ENCODE peak calls at places on chromosomes 1 and 21, in four cellular contexts. One of them, this sample, is unnamed.
A peak's percentile ranks its signal among the peaks of the same experiment; 100 is the strongest.

GRCh38 chr1:185409763-185410528 is 92.9 kb upstream of the IVNS1ABP start:
- DNase-seq in prostate gland: no peak
- DNase-seq in uterus: no peak
- DNase-seq in NB4: no peak
- DNase-seq in this sample: no peak

GRCh38 chr1:159927887-159928431 is 2.7 kb upstream of the TAGLN2 start:
- DNase-seq in prostate gland: no peak
- DNase-seq in uterus: no peak
- DNase-seq in NB4: no peak
- DNase-seq in this sample: no peak

GRCh38 chr1:204883405-204883804 is 12.7 kb downstream of the NFASC start:
- DNase-seq in prostate gland: no peak
- DNase-seq in uterus: no peak
- DNase-seq in NB4: no peak
- DNase-seq in this sample: peak; percentile 31

GRCh38 chr1:8603220-8603616 is 214.2 kb downstream of the RERE start:
- DNase-seq in prostate gland: no peak
- DNase-seq in uterus: peak; percentile 31
- DNase-seq in NB4: no peak
- DNase-seq in this sample: no peak

GRCh38 chr1:8182034-8182761 is 135.7 kb upstream of the SLC45A1 start:
- DNase-seq in prostate gland: peak; percentile 82
- DNase-seq in uterus: no peak
- DNase-seq in NB4: no peak
- DNase-seq in this sample: no peak

GRCh38 chr1:150106331-150106730 is 38.8 kb downstream of the VPS45 start:
- DNase-seq in prostate gland: no peak
- DNase-seq in uterus: no peak
- DNase-seq in NB4: no peak
- DNase-seq in this sample: no peak

GRCh38 chr1:25245809-25246599 is 1.2 kb downstream of the RSRP1 start:
- DNase-seq in prostate gland: no peak
- DNase-seq in uterus: no peak
- DNase-seq in NB4: peak; percentile 34
- DNase-seq in this sample: no peak

GRCh38 chr1:167482184-167482583 is 36.1 kb downstream of the CD247 start:
- DNase-seq in prostate gland: no peak
- DNase-seq in uterus: no peak
- DNase-seq in NB4: no peak
- DNase-seq in this sample: no peak

GRCh38 chr1:112444269-112444668 is 48.3 kb downstream of the CTTNBP2NL start:
- DNase-seq in prostate gland: no peak
- DNase-seq in uterus: no peak
- DNase-seq in NB4: no peak
- DNase-seq in this sample: no peak

GRCh38 chr21:43211085-43212071 is 42.6 kb downstream of the CRYAA start:
- DNase-seq in prostate gland: peak; percentile 6
- DNase-seq in uterus: no peak
- DNase-seq in NB4: no peak
- DNase-seq in this sample: peak; percentile 92

GRCh38 chr1:203475012-203475981 is at the start of gene PRELP:
- DNase-seq in prostate gland: peak; percentile 57
- DNase-seq in uterus: peak; percentile 91
- DNase-seq in NB4: no peak
- DNase-seq in this sample: no peak
- TF ChIP-seq POLR2A in prostate gland: no peak
- TF ChIP-seq POLR2A in uterus: peak; percentile 56
- TF ChIP-seq POLR2A in NB4: no peak
- TF ChIP-seq POLR2A in this sample: no peak

GRCh38 chr1:151281225-151281968 is 702 bp upstream of the ZNF687 start:
- DNase-seq in prostate gland: peak; percentile 95
- DNase-seq in uterus: peak; percentile 98
- DNase-seq in NB4: peak; percentile 98
- DNase-seq in this sample: peak; percentile 92
- TF ChIP-seq POLR2A in prostate gland: peak; percentile 60
- TF ChIP-seq POLR2A in uterus: peak; percentile 84
- TF ChIP-seq POLR2A in NB4: peak; percentile 31
- TF ChIP-seq POLR2A in this sample: peak; percentile 49

GRCh38 chr1:156337888-156338179 is 258 bp downstream of the CCT3 start:
- DNase-seq in prostate gland: no peak
- DNase-seq in uterus: no peak
- DNase-seq in NB4: no peak
- DNase-seq in this sample: no peak

GRCh38 chr1:156337052-156337887 is 822 bp downstream of the CCT3 start:
- DNase-seq in prostate gland: no peak
- DNase-seq in uterus: no peak
- DNase-seq in NB4: no peak
- DNase-seq in this sample: no peak

GRCh38 chr1:156342556-156342955 is 4.2 kb downstream of the TSACC start:
- DNase-seq in prostate gland: no peak
- DNase-seq in uterus: no peak
- DNase-seq in NB4: no peak
- DNase-seq in this sample: no peak

GRCh38 chr1:156336242-156336641 is 1.9 kb downstream of the CCT3 start:
- DNase-seq in prostate gland: no peak
- DNase-seq in uterus: no peak
- DNase-seq in NB4: peak; percentile 50
- DNase-seq in this sample: no peak

DNA sequence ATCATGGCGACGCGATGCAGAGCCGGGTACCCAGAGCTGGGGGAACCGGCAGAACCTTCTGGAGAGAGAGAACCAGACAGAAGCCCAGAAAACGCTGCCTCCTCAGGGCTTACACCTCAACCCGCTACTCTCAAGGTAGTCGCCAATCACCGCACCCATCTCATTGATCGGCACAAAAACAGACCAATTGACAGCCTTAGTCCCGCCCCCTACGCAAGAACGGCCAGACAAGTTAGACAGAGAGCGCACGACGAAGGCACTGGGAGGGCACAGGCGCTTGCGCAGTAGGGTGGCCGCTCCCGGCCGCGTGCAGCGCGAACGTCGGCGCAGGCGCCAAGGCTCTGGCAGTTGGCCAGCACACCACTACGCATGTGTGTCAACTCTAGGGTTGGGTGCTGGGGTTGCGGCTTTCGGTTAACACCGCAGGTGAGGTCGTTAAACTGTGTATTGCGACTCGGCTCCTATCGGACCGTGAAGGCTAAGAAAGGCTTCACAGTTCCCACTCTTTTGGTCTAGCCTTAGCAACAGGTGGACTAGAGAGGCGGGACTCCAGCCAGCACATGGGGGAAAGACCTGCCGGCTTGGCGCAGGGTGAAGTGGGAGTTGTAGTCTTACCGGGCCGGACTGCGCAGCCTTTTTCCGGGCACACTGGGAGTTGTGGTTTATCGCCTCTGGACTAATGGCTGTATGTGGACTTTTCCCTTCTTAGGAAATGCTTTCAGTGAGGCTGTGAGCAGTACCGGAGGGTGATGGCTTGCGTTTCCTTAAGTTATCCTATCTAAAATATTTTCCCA is at the start of the genes CCT3 and TSACC:
- DNase-seq in prostate gland: peak; percentile 99
- DNase-seq in uterus: peak; percentile 99
- DNase-seq in NB4: peak; percentile 100
- DNase-seq in this sample: peak; percentile 99
- TF ChIP-seq POLR2A in prostate gland: peak; percentile 68
- TF ChIP-seq POLR2A in uterus: peak; percentile 8
- TF ChIP-seq POLR2A in NB4: peak; percentile 94
- TF ChIP-seq POLR2A in this sample: peak; percentile 78

DNA sequence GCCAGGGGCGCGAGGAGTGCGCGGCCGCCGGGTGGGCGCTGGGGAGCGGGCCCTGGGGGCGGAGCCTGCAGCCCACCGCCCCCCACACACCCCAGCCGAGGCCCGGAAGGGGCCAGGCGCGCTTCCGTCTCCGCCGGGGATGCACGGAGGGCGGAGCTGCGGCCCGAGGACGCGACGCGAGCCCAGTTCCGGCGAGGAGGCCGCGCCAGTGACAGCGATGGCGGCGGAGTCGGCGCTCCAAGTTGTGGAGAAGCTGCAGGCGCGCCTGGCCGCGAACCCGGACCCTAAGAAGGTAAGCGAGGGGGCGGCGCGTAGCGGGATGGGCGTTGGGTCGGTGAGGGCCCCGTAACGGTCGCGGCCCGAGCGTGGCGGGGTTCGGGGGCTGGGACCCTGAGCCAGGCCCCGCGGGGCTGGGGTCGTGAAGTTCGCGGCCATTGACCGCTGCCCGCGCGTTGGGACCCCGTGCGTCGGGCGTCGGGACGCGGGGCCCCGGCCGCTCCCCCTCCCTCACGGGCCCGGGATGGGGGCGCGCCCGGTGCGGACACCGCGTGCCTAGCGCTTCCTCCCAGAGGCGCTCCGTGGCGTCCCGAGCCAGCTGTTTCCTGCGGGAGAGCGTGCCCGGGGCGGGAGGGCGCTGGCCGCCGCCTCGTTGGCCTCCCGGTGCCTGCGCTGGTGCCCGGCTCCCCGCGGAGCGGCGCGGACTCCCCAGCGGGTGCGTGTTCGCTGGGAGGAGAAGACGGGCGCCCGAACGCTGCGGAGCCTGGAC is at the start of gene ELOA:
- DNase-seq in prostate gland: peak; percentile 57
- DNase-seq in uterus: peak; percentile 45
- DNase-seq in NB4: peak; percentile 87
- DNase-seq in this sample: peak; percentile 87
- TF ChIP-seq POLR2A in prostate gland: peak; percentile 64
- TF ChIP-seq POLR2A in uterus: peak; percentile 43
- TF ChIP-seq POLR2A in NB4: peak; percentile 79
- TF ChIP-seq POLR2A in this sample: peak; percentile 85

GRCh38 chr1:9826616-9827015 is 2.9 kb upstream of the CLSTN1 start:
- DNase-seq in prostate gland: no peak
- DNase-seq in uterus: no peak
- DNase-seq in NB4: no peak
- DNase-seq in this sample: no peak

GRCh38 chr1:9823943-9824701 is at the start of gene CLSTN1:
- DNase-seq in prostate gland: peak; percentile 90
- DNase-seq in uterus: peak; percentile 90
- DNase-seq in NB4: peak; percentile 87
- DNase-seq in this sample: peak; percentile 87

GRCh38 chr1:9826087-9826486 is 2.3 kb upstream of the CLSTN1 start:
- DNase-seq in prostate gland: no peak
- DNase-seq in uterus: no peak
- DNase-seq in NB4: no peak
- DNase-seq in this sample: no peak

GRCh38 chr1:9824702-9825089 is 931 bp upstream of the CLSTN1 start:
- DNase-seq in prostate gland: no peak
- DNase-seq in uterus: no peak
- DNase-seq in NB4: no peak
- DNase-seq in this sample: no peak

DNA sequence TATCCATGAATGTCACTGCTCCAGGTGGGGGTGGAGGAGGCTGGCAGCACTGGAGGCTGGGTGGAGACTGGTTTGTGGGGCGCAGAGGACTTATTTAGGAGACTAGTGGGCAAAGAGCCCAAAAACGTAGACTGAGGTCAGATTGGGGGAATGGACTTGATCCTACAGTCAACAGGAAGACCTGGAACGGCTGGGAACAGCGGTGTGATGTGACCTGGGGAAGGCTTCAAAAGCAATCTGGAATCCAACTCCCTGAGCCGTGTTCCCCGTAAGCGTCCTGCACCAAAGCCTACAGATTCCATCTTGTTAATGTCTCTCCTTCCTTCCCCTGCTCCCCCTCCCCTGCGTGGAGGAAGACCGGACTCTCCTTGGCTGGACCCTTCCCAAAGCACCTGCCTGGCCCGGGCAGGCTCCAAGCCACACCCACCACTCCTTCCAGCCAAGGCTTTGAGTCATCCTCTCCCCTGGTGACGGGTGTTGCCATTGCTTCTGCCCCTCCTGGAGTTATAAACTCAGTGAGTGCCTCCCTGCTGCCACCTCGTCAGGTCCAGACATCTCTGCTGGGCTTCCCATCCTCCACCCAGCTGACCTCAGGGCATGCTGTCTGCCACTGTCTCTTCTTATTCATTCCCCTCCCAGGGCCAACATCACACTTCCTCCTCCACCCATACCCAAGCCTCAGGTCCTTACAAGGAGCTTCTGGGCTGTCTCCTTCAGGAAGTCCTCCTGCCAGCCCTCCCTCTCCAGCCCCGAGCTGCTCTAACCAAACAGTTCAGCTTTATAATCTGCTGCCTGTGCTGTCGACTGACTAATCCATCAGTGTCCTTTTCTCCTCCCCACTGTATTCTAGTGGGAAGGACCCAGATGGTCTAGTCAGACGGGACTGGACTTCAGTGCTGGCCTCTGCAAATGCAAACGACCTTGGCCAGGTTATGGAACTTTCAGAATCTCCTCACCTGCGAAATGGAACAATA is 1.6 kb upstream of the CLSTN1 start:
- DNase-seq in prostate gland: peak; percentile 93
- DNase-seq in uterus: peak; percentile 84
- DNase-seq in NB4: peak; percentile 70
- DNase-seq in this sample: no peak
- TF ChIP-seq POLR2A in prostate gland: peak; percentile 18
- TF ChIP-seq POLR2A in uterus: no peak
- TF ChIP-seq POLR2A in NB4: no peak
- TF ChIP-seq POLR2A in this sample: no peak

This sample was measured in right lobe of liver.